ENCODE peak calls at places on chromosomes 12 and 14, in nine cellular contexts. P is tibial artery, I is AG04449, D is glutamatergic neuron, Z is upper lobe of right lung, K is pancreas, T is AG04450, J is fibroblast of pulmonary artery, S is BJ. M is an unnamed sample.

GRCh38 chr12:25960176-25960575 is 1.7 kb downstream of the RASSF8 start:
- DNase-seq in S (no peak), K (no peak), D (peak), P (peak), J (peak), I (no peak), Z (no peak), T (no peak), M (peak)

GRCh38 chr12:116432321-116432750 is 126.8 kb upstream of the MAP1LC3B2 start:
- DNase-seq in D (no peak), T (no peak), K (no peak), S (no peak), P (no peak), J (peak), I (no peak), Z (no peak), M (peak)

GRCh38 chr14:68975667-68976066 is 3.4 kb downstream of the ACTN1 start:
- DNase-seq in K (no peak), J (peak), P (no peak), T (no peak), Z (no peak), D (no peak), S (peak), I (no peak), M (peak)

GRCh38 chr12:120468271-120468845 is 1.2 kb downstream of the SRSF9 start:
- DNase-seq in K (peak), T (no peak), D (peak), Z (peak), S (no peak), I (no peak), J (peak), P (peak), M (peak)

GRCh38 chr12:30026621-30027234 is 243.0 kb upstream of the TMTC1 start:
- DNase-seq in Z (no peak), K (no peak), D (no peak), P (no peak), T (peak), S (peak), J (peak), I (peak), M (peak)

GRCh38 chr12:4450551-4451112 is 5.0 kb upstream of the FGF6 start:
- DNase-seq in P (no peak), Z (no peak), K (no peak), D (no peak), I (no peak), S (no peak), J (no peak), T (no peak), M (no peak)

GRCh38 chr14:95523818-95524448 is 7.5 kb upstream of the SYNE3 start:
- DNase-seq in J (peak), D (no peak), I (peak), K (peak), T (peak), S (no peak), Z (no peak), P (no peak), M (peak)

GRCh38 chr14:100297320-100298300 is 8.6 kb downstream of the SLC25A29 start:
- DNase-seq in S (no peak), I (no peak), Z (peak), D (peak), K (peak), P (peak), J (peak), T (peak), M (peak)

GRCh38 chr12:67452119-67452805 is 183.1 kb downstream of the CAND1 start:
- DNase-seq in J (no peak), S (no peak), I (no peak), T (no peak), P (no peak), Z (no peak), K (no peak), D (no peak), M (no peak)

GRCh38 chr12:12474471-12474928 is 88.2 kb downstream of the DUSP16 start:
- DNase-seq in Z (no peak), K (no peak), S (no peak), D (no peak), T (no peak), J (no peak), P (no peak), I (no peak), M (no peak)

GRCh38 chr14:70640938-70641547 is 673 bp upstream of the TTC9 start:
- DNase-seq in S (no peak), T (peak), J (peak), P (no peak), I (no peak), K (peak), Z (peak), D (peak), M (no peak)

GRCh38 chr14:75290851-75291250 is 12.2 kb downstream of the FOS start:
- DNase-seq in I (no peak), J (no peak), T (no peak), S (no peak), K (no peak), Z (no peak), P (no peak), D (no peak), M (no peak)

GRCh38 chr14:75291331-75291730 is 12.7 kb downstream of the FOS start:
- DNase-seq in T (no peak), J (no peak), I (no peak), S (no peak), Z (no peak), K (no peak), P (no peak), D (no peak), M (no peak)

GRCh38 chr14:75293920-75294648 is 15.5 kb downstream of the FOS start:
- DNase-seq in S (peak), J (peak), T (no peak), Z (peak), P (peak), K (peak), I (no peak), D (peak), M (peak)

GRCh38 chr14:75292886-75293285 is 14.3 kb downstream of the FOS start:
- DNase-seq in K (no peak), D (no peak), P (peak), S (no peak), Z (peak), I (no peak), T (no peak), J (no peak), M (no peak)

GRCh38 chr14:75292016-75292646 is 13.5 kb downstream of the FOS start:
- DNase-seq in I (no peak), T (no peak), J (no peak), Z (no peak), S (no peak), K (no peak), D (no peak), P (no peak), M (no peak)
- TF ChIP-seq CTCF in I (no peak), T (no peak), J (no peak), Z (no peak), S (no peak), K (no peak), D (no peak), P (no peak), M (no peak)

GRCh38 chr12:88946377-88946997 is 366.2 kb upstream of the KITLG start:
- DNase-seq in P (peak), Z (no peak), D (no peak), K (no peak), S (peak), J (peak), T (no peak), I (peak), M (peak)
- TF ChIP-seq CTCF in P (no peak), Z (peak), D (no peak), K (no peak), S (peak), J (peak), T (peak), I (peak), M (peak)

GRCh38 chr14:75793806-75794205 is 132.8 kb downstream of the TTLL5 start:
- DNase-seq in S (no peak), K (no peak), P (no peak), T (no peak), Z (no peak), I (no peak), D (no peak), J (peak), M (peak)
- TF ChIP-seq CTCF in S (no peak), K (no peak), P (peak), T (peak), Z (no peak), I (no peak), D (no peak), J (peak), M (peak)

GRCh38 chr12:47742253-47742825 is 16.3 kb downstream of the RAPGEF3 start:
- DNase-seq in J (peak), D (peak), T (no peak), Z (peak), I (no peak), K (peak), S (no peak), P (peak), M (no peak)

GRCh38 chr12:47744778-47745436 is 13.8 kb downstream of the RAPGEF3 start:
- DNase-seq in D (no peak), Z (no peak), T (no peak), I (no peak), K (no peak), S (no peak), J (no peak), P (no peak), M (no peak)

GRCh38 chr12:47745485-47746041 is 13.1 kb downstream of the RAPGEF3 start:
- DNase-seq in S (no peak), P (no peak), J (no peak), T (no peak), D (no peak), K (no peak), I (no peak), Z (no peak), M (no peak)

GRCh38 chr12:47743311-47743860 is 15.3 kb downstream of the RAPGEF3 start:
- DNase-seq in S (no peak), P (no peak), K (no peak), I (no peak), Z (no peak), D (no peak), J (no peak), T (no peak), M (no peak)

GRCh38 chr12:47744005-47744651 is 14.6 kb downstream of the RAPGEF3 start:
- DNase-seq in Z (peak), T (no peak), J (no peak), K (peak), D (no peak), P (no peak), I (no peak), S (no peak), M (no peak)
- TF ChIP-seq CTCF in Z (peak), T (peak), J (peak), K (peak), D (peak), P (peak), I (peak), S (peak), M (peak)

GRCh38 chr12:75935544-75936242 is 95.9 kb downstream of the PHLDA1 start:
- DNase-seq in K (no peak), S (no peak), I (no peak), Z (no peak), T (no peak), P (no peak), D (no peak), J (no peak), M (no peak)

GRCh38 chr12:75932241-75932640 is 99.3 kb downstream of the PHLDA1 start:
- DNase-seq in J (no peak), D (no peak), K (no peak), Z (no peak), S (no peak), P (no peak), I (no peak), T (no peak), M (no peak)

GRCh38 chr12:75936525-75937450 is 94.8 kb downstream of the PHLDA1 start:
- DNase-seq in T (no peak), J (no peak), P (no peak), I (no peak), Z (no peak), K (no peak), S (no peak), D (no peak), M (no peak)

GRCh38 chr12:75938189-75938588 is 93.4 kb downstream of the PHLDA1 start:
- DNase-seq in Z (no peak), P (no peak), T (no peak), K (no peak), J (no peak), I (no peak), S (no peak), D (no peak), M (no peak)

DNA sequence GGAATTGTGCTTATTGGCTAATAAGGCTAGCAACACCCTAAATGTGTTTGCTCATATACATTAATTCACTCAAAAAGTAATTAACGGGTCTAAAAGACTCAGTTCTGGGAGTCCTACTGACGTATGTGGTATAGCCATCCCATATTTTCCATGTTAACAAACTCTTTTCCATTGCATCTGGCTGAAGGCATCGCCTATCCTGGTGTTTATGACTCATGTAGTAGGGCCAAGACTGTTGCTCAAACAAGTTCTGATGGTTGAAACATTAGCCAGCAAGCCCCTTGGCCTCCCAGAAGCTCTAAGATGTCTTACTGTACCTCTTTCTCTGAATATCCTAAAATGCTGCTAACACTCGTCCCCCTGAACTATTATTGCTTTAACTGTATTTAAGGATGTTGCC is 98.4 kb downstream of the PHLDA1 start:
- DNase-seq in S (no peak), D (no peak), K (no peak), Z (no peak), P (no peak), I (peak), T (peak), J (peak), M (peak)
- TF ChIP-seq CTCF in S (no peak), D (no peak), K (no peak), Z (no peak), P (no peak), I (no peak), T (no peak), J (no peak), M (no peak)

GRCh38 chr12:111068281-111068680 is 147.9 kb upstream of the MYL2 start:
- DNase-seq in D (peak), P (no peak), I (no peak), S (no peak), Z (no peak), T (no peak), K (no peak), J (no peak), M (no peak)
- TF ChIP-seq CTCF in D (no peak), P (no peak), I (no peak), S (no peak), Z (no peak), T (no peak), K (no peak), J (no peak), M (no peak)

DNA sequence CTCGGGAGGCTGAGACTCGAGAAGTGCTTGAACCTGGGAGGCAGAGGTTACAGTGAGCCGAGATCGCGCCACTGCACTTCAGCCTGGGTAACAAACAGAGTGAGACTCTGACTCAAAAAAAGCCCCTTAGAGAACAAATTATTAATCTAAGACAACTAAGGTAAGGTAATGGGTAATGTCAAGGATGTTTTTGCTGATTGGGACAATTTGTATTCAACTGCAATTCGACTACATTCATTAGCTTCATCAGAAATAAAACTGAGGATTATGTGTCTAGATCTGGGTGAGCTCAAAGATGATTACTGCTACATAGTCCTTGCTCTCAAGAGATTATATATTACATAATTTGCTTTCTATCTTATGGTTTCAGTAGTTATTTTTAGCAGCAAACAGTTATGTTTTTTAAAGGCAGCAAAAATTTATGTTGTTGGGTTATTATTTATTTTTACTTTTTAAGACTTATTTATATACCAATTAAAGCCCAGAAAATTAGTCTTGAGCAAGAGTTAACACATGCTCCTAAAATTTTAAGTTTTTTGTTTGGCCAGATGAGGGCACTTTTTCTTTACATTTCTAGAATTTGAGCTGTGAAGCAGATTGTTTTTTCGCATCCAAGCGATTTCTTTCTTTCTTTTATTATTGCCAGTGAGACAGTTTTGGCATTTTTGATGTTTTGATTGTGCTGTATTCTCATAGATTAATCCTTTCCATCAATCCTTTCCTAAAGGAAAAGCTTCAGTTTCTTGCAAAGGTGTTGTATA is 52.3 kb downstream of the PLEKHA5 start:
- DNase-seq in I (no peak), J (peak), Z (no peak), S (no peak), K (no peak), T (no peak), D (no peak), P (no peak), M (no peak)
- TF ChIP-seq CTCF in I (no peak), J (peak), Z (no peak), S (peak), K (no peak), T (peak), D (no peak), P (no peak), M (peak)

DNA sequence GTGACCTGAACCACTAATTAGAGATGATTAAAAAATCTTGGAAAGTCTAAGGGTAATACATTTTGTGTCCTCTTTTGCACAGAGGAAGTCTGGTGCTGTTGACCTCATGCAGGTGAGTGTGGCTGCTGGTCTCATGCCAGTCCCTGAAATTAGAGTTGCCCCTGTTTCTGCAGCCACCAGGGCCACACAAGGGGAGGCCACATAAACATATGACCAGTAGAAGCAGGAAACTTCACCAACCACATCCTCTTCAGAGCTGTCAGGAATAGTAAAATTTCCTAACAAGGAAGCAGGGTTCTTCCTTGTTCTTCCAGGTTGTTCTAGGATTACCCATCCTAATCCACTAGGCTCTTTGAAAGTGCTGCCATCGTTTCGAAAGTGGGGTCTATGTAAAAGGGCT is 28.3 kb downstream of the PSMA6 start:
- DNase-seq in T (no peak), Z (no peak), J (no peak), K (no peak), P (no peak), I (no peak), S (no peak), D (no peak), M (no peak)
- TF ChIP-seq CTCF in T (no peak), Z (no peak), J (no peak), K (no peak), P (no peak), I (no peak), S (no peak), D (no peak), M (no peak)

DNA sequence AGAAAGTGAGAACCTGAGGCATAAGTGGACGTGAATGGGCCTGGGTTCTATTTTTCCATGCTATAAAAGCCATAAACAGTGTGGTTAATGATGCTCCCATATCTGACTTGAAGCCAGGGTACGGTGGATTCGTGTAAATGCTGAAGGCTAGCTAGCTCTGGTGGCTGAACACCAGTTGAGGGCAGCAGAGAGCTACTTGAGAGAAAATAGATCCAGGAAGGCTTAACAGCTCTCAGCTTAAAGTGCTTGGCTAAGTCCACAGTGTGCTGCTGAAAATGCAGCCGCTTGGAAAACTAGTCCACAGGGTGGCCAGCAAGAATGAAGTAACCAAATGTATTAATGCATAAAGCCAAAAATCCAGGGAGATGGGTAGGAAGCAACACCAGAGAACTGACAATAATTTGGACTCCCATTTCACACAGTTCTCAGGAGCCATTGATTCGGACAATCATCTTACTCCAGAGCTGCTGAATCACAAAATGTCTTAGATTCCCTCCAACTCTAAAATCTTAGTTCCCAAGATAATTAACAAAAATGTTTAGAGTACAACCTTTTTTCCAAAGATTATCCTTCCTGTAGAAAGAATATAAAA is 15.0 kb upstream of the FOXG1 start:
- DNase-seq in D (peak), P (no peak), J (peak), K (peak), I (no peak), T (no peak), S (peak), Z (no peak), M (peak)
- TF ChIP-seq CTCF in D (peak), P (peak), J (peak), K (peak), I (peak), T (peak), S (peak), Z (peak), M (peak)

GRCh38 chr12:19031032-19031431 is 98.5 kb upstream of the PLEKHA5 start:
- DNase-seq in D (no peak), Z (no peak), I (peak), J (peak), K (no peak), P (no peak), S (peak), T (no peak), M (peak)
- TF ChIP-seq CTCF in D (no peak), Z (no peak), I (no peak), J (no peak), K (no peak), P (no peak), S (no peak), T (no peak), M (peak)